ENCODE peak calls at places on chromosomes 3 and 15, in ten cellular contexts. V is BE2C; A is GM13976; I is nephron progenitor cell; K is mucosa of descending colon; E is prostate gland; Y is B cell; N is cardiac muscle cell; Q is stomach; M is CD8-positive, alpha-beta T cell. H is an unnamed sample.

GRCh38 chr3:15317164-15317477 is 15.3 kb downstream of the SH3BP5 start:
- DNase-seq in V (no peak), A (no peak), I (no peak), K (no peak), E (no peak), Y (no peak), N (no peak), Q (no peak), M (no peak), H (no peak)

GRCh38 chr3:190528721-190529120 is 14.8 kb downstream of the IL1RAP start:
- DNase-seq in V (no peak), A (no peak), I (no peak), K (no peak), E (no peak), Y (no peak), N (no peak), Q (no peak), M (no peak), H (no peak)

GRCh38 chr3:189269356-189269755 is 97.6 kb downstream of the TPRG1 start:
- DNase-seq in V (no peak), A (no peak), I (no peak), K (no peak), E (no peak), Y (no peak), N (no peak), Q (no peak), M (no peak), H (no peak)

GRCh38 chr3:48990636-48991421 is 788 bp downstream of the P4HTM start:
- DNase-seq in V (peak; percentile 41), A (no peak), I (peak; percentile 39), K (peak; percentile 63), E (no peak), Y (no peak), N (peak; percentile 35), Q (no peak), M (peak; percentile 37), H (peak; percentile 41)

GRCh38 chr15:56528136-56528535 is 63.2 kb upstream of the MNS1 start:
- DNase-seq in V (no peak), A (no peak), I (no peak), K (no peak), E (no peak), Y (no peak), N (no peak), Q (no peak), M (no peak), H (no peak)

GRCh38 chr15:93298901-93299300 is 209.9 kb upstream of the RGMA start:
- DNase-seq in V (no peak), A (no peak), I (no peak), K (no peak), E (peak; percentile 11), Y (no peak), N (no peak), Q (no peak), M (no peak), H (no peak)

GRCh38 chr3:151265166-151265565 is 13.2 kb downstream of the P2RY14 start:
- DNase-seq in V (no peak), A (no peak), I (no peak), K (no peak), E (no peak), Y (no peak), N (no peak), Q (no peak), M (no peak), H (no peak)

GRCh38 chr3:61736506-61736905 is 175.1 kb downstream of the PTPRG start:
- DNase-seq in V (no peak), A (no peak), I (no peak), K (no peak), E (no peak), Y (no peak), N (no peak), Q (no peak), M (no peak), H (no peak)

GRCh38 chr15:99987119-99987506 is 253.9 kb upstream of the LYSMD4 start:
- DNase-seq in V (no peak), A (no peak), I (no peak), K (no peak), E (no peak), Y (no peak), N (no peak), Q (no peak), M (no peak), H (no peak)

GRCh38 chr3:59149166-59149565 is 99.3 kb upstream of the CFAP20DC start:
- DNase-seq in V (no peak), A (no peak), I (no peak), K (no peak), E (no peak), Y (no peak), N (no peak), Q (no peak), M (no peak), H (no peak)

GRCh38 chr3:59142581-59142980 is 92.8 kb upstream of the CFAP20DC start:
- DNase-seq in V (no peak), A (no peak), I (no peak), K (no peak), E (no peak), Y (no peak), N (no peak), Q (no peak), M (no peak), H (no peak)

GRCh38 chr3:59138966-59139365 is 89.1 kb upstream of the CFAP20DC start:
- DNase-seq in V (no peak), A (no peak), I (no peak), K (no peak), E (no peak), Y (no peak), N (no peak), Q (no peak), M (no peak), H (no peak)

GRCh38 chr3:59143447-59143846 is 93.6 kb upstream of the CFAP20DC start:
- DNase-seq in V (no peak), A (no peak), I (no peak), K (no peak), E (no peak), Y (no peak), N (no peak), Q (no peak), M (no peak), H (no peak)
- TF ChIP-seq CTCF in V (peak; percentile 13), A (no peak), I (peak; percentile 8), K (no peak), E (no peak), Y (no peak), N (no peak), Q (no peak), M (no peak), H (no peak)

DNA sequence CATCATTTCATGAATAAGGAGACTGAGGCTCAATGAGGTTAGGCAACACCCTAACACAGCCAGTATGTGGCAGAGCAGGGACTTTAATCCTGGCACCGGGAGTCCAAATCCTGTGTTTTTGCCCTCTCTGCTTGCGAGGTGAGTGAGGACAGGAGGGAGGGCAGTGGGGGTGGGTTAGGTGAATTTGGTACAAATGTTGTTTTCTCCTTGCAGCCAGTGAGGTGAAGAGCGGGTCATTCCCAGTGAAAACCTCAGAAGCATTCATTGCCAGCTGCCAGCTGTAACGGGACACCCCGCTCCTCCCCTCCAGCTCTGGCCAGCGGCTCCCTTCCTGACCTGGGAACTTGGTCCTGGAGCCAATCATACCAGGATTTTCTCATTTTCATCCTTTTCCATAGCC is 45.7 kb upstream of the RAB6B start:
- DNase-seq in V (no peak), A (no peak), I (peak; percentile 57), K (no peak), E (no peak), Y (no peak), N (peak; percentile 39), Q (peak; percentile 22), M (no peak), H (no peak)
- TF ChIP-seq CTCF in V (no peak), A (no peak), I (no peak), K (no peak), E (no peak), Y (no peak), N (no peak), Q (no peak), M (no peak), H (no peak)

GRCh38 chr3:137349949-137350348 is 392.2 kb downstream of the IL20RB start:
- DNase-seq in V (no peak), A (no peak), I (no peak), K (no peak), E (no peak), Y (no peak), N (no peak), Q (no peak), M (no peak), H (no peak)

GRCh38 chr3:137343283-137343682 is 385.5 kb downstream of the IL20RB start:
- DNase-seq in V (no peak), A (no peak), I (no peak), K (no peak), E (no peak), Y (no peak), N (no peak), Q (no peak), M (no peak), H (no peak)

GRCh38 chr3:137347817-137348368 is 390.1 kb downstream of the IL20RB start:
- DNase-seq in V (no peak), A (no peak), I (peak; percentile 5), K (no peak), E (no peak), Y (no peak), N (peak; percentile 23), Q (no peak), M (no peak), H (no peak)

GRCh38 chr3:137347132-137347531 is 389.3 kb downstream of the IL20RB start:
- DNase-seq in V (no peak), A (no peak), I (no peak), K (no peak), E (no peak), Y (no peak), N (peak; percentile 8), Q (no peak), M (no peak), H (no peak)
- TF ChIP-seq CTCF in V (no peak), A (no peak), I (no peak), K (no peak), E (no peak), Y (no peak), N (no peak), Q (no peak), M (no peak), H (no peak)

DNA sequence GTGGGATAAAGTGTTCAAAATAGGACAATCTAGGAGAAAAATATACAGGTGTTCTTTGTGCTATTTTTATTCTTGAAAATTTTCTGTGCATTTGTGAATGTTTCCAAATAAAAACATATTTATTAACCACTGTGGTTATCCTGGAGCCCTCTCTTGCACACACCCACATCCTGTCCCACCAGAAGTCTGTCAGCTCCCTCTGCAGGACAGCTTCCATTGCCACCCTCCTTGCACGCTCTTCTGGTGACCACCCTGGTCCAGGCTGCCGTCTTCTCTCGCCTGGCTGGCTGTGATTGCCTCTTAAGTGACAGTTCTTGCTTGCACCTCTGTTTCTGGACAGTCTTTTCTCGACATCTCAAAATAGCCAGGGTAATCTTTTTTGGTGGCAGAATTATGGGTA is 394.0 kb downstream of the LRTM1 start:
- DNase-seq in V (no peak), A (no peak), I (no peak), K (no peak), E (no peak), Y (no peak), N (no peak), Q (no peak), M (no peak), H (no peak)
- TF ChIP-seq CTCF in V (peak; percentile 3), A (no peak), I (no peak), K (no peak), E (no peak), Y (no peak), N (no peak), Q (no peak), M (no peak), H (no peak)